ENCODE peak calls at places on chromosomes 16 and 17, in seven cellular contexts. M is CD8-positive, alpha-beta T cell; L is heart right ventricle; F is CD4-positive, CD25-positive, alpha-beta regulatory T cell; H is right atrium auricular region; J is stomach; C is IMR-90. E is an unnamed sample.

GRCh38 chr16:86205521-86206245 is 304.6 kb upstream of the FOXF1 start:
- DNase-seq in M (no peak), L (no peak), F (no peak), H (no peak), J (no peak), C (no peak), E (no peak)

GRCh38 chr16:23302045-23302956 is at the start of gene SCNN1B:
- DNase-seq in M (no peak), L (peak), F (no peak), H (no peak), J (peak), C (no peak), E (no peak)

GRCh38 chr17:38891441-38891840 is 21.6 kb downstream of the LASP1 start:
- DNase-seq in M (no peak), L (no peak), F (no peak), H (no peak), J (no peak), C (no peak), E (no peak)

GRCh38 chr16:1996175-1996574 is 6.4 kb downstream of the SYNGR3 start:
- DNase-seq in M (no peak), L (no peak), F (no peak), H (no peak), J (no peak), C (no peak), E (no peak)

GRCh38 chr17:38815576-38816193 is 9.4 kb downstream of the CWC25 start:
- DNase-seq in M (no peak), L (no peak), F (no peak), H (no peak), J (no peak), C (peak), E (no peak)

GRCh38 chr17:28335959-28336871 is 654 bp downstream of the TNFAIP1 start:
- DNase-seq in M (no peak), L (no peak), F (no peak), H (peak), J (peak), C (peak), E (no peak)

GRCh38 chr16:359871-360697 is 7.6 kb upstream of the AXIN1 start:
- DNase-seq in M (no peak), L (no peak), F (no peak), H (no peak), J (no peak), C (no peak), E (no peak)

GRCh38 chr17:80408872-80409271 is 6.1 kb upstream of the ENDOV start:
- DNase-seq in M (no peak), L (no peak), F (no peak), H (no peak), J (peak), C (no peak), E (no peak)

GRCh38 chr17:63116967-63117366 is 150.9 kb downstream of the TANC2 start:
- DNase-seq in M (no peak), L (no peak), F (no peak), H (no peak), J (no peak), C (peak), E (no peak)

GRCh38 chr16:89574681-89575246 is 794 bp upstream of the CPNE7 start:
- DNase-seq in M (no peak), L (peak), F (no peak), H (no peak), J (peak), C (peak), E (no peak)

GRCh38 chr17:73391331-73392265 is 79.8 kb upstream of the CDC42EP4 start:
- DNase-seq in M (no peak), L (no peak), F (no peak), H (no peak), J (no peak), C (no peak), E (no peak)

GRCh38 chr17:11855306-11855705 is 142.0 kb downstream of the ZNF18 start:
- DNase-seq in M (no peak), L (no peak), F (no peak), H (no peak), J (no peak), C (no peak), E (no peak)

GRCh38 chr16:80034469-80034826 is 433.9 kb upstream of the MAF start:
- DNase-seq in M (no peak), L (no peak), F (no peak), H (no peak), J (no peak), C (no peak), E (no peak)

GRCh38 chr17:14311979-14312378 is 11.1 kb downstream of the HS3ST3B1 start:
- DNase-seq in M (no peak), L (peak), F (no peak), H (no peak), J (no peak), C (no peak), E (no peak)

GRCh38 chr16:79805621-79806020 is 205.1 kb upstream of the MAF start:
- DNase-seq in M (no peak), L (no peak), F (no peak), H (no peak), J (no peak), C (no peak), E (no peak)

GRCh38 chr16:65116818-65117430 is 4.9 kb downstream of the CDH11 start:
- DNase-seq in M (no peak), L (no peak), F (no peak), H (no peak), J (no peak), C (peak), E (no peak)

GRCh38 chr17:68868708-68869107 is 86.5 kb downstream of the ABCA8 start:
- DNase-seq in M (no peak), L (no peak), F (no peak), H (no peak), J (no peak), C (peak), E (no peak)

DNA sequence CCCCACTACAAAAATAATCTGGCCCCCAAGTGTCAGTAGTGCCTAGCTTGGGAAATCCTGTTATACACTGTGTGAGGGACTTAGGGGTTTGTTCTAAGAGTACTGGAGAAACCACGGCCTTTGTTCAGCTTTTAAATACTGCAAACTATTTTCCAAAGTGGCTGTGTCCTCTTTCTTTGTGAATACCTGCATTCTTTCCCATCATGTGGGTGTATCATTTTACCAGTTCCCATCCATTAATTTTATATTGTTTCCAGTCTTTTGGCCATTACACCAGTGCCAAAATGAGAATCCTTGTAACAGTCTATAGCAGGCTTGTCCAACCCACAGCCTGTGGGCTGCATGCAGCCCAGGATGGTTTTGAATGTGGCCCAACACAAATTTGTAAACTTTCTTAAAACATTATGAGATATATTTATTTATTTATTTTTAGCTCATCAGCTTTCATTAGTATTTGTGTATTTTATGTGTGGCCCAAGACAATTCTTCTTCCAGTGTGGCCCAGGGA is 23.9 kb downstream of the ITPRIPL2 start:
- DNase-seq in M (no peak), L (no peak), F (no peak), H (no peak), J (no peak), C (no peak), E (no peak)
- H3K27ac ChIP-seq in M (no peak), L (peak), F (no peak), H (no peak), J (peak), C (peak), E (no peak)

DNA sequence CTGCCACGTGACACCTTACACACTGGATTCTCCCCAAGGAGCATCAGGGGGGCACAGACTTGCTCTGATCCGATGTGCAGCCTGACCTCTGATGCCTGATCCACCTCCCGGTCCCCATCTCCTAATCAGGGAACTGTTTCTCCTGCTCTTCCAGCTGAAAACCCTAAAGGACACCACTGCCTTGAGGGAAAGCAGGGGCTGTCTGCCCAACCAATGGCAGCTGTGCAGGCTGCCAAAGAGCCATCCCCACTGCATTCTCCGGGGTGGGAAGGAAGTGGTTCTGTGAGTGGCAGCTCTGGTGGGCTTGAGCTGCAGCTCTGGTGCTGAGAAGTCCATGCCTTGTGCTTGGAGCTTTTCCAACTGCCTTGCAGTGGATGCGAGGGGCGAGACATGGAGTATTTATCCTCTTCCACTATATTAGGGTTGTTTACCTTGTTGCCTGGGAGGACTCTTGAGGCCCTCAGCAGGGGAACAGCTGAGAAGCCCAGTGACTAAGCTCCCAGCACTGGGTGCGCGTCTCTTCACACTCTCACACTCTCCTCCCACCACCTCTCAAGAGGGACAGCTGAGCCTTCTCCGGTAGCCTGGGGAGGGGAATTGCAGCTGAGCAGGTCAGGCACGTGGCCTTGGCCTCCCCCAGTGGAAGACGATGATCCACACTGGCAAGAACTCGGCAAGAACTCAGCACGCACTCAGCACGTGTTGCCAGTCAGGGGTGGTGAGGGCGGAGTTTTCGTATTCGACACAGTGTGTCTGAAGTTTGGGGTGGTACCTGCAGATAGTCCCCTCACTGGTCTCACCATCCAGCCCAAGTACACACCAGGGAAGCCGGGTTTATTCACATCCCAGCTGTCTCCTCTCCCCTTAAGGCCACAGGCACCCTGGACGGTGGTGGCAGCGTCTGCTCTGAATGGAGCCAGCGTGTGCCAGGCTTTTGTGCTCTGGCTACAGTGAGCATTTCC is 21.1 kb upstream of the SPATA32 start:
- DNase-seq in M (no peak), L (peak), F (no peak), H (peak), J (no peak), C (peak), E (no peak)
- H3K27ac ChIP-seq in M (no peak), L (peak), F (no peak), H (peak), J (peak), C (peak), E (no peak)

GRCh38 chr16:50505714-50506542 is 42.3 kb upstream of the NKD1 start:
- DNase-seq in M (no peak), L (no peak), F (no peak), H (peak), J (no peak), C (no peak), E (no peak)
- H3K27ac ChIP-seq in M (no peak), L (no peak), F (no peak), H (no peak), J (no peak), C (no peak), E (no peak)

GRCh38 chr17:61405686-61406542 is 6.3 kb downstream of the TBX2 start:
- DNase-seq in M (no peak), L (no peak), F (no peak), H (no peak), J (no peak), C (peak), E (no peak)
- H3K27ac ChIP-seq in M (no peak), L (peak), F (no peak), H (peak), J (peak), C (peak), E (peak)

DNA sequence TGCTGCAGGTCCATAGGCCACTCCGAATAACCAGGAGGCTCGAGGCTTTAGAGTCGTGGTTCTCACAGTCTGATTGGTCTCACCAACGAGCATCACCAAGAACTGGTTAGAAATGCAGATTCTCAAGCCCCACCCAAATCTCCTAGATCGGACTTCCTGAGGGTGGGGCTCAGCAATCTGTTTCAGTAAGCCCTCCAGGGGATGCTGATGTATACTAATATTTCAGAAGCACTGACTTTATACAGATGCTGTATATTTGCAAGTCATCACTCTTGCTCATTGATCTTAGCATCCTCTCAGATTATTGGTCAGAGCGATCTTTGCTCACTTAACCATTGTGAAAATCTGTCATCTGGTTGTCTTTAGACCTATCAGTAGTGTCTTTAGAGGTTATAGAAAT is 4.4 kb upstream of the VAC14 start:
- DNase-seq in M (no peak), L (no peak), F (no peak), H (no peak), J (no peak), C (peak), E (no peak)
- H3K27ac ChIP-seq in M (no peak), L (no peak), F (no peak), H (no peak), J (no peak), C (peak), E (no peak)